ENCODE peak calls at places on chromosomes 2 and 18, in nine cellular contexts. K, W, V, Z, Q, P, F, R and M are unnamed samples.
A peak's percentile ranks its signal among the peaks of the same experiment; 100 is the strongest.

GRCh38 chr2:190579945-190580866 is 45.7 kb upstream of the NEMP2 start:
- DNase-seq in W (no peak), K (no peak), P (no peak), R (no peak), V (no peak), F (no peak), Z (no peak), Q (no peak), M (no peak)

GRCh38 chr2:239926587-239927234 is 98.4 kb downstream of the NDUFA10 start:
- DNase-seq in W (no peak), F (peak; percentile 18), V (no peak), Z (no peak), Q (no peak), P (no peak), R (no peak), K (peak; percentile 11), M (peak; percentile 20)

GRCh38 chr2:70965506-70965905 is 12.9 kb upstream of the ANKRD53 start:
- DNase-seq in V (no peak), W (no peak), P (no peak), F (no peak), Z (no peak), K (peak; percentile 28), R (no peak), Q (no peak), M (no peak)

GRCh38 chr18:23468753-23469459 is 15.8 kb downstream of the RIOK3 start:
- DNase-seq in Z (no peak), P (no peak), V (no peak), K (no peak), W (no peak), R (no peak), F (peak; percentile 53), Q (no peak), M (no peak)

GRCh38 chr2:70983506-70984227 is 5.2 kb downstream of the ANKRD53 start:
- DNase-seq in Q (no peak), V (no peak), R (no peak), K (peak; percentile 23), W (no peak), P (no peak), Z (no peak), F (no peak), M (peak; percentile 23)

GRCh38 chr2:147551331-147551730 is 293.5 kb upstream of the ACVR2A start:
- DNase-seq in P (no peak), Q (no peak), V (no peak), W (no peak), Z (peak; percentile 54), K (no peak), R (no peak), F (no peak), M (no peak)

GRCh38 chr2:24971300-24971549 is 530 bp downstream of the DNAJC27 start:
- DNase-seq in P (peak; percentile 23), Q (no peak), R (no peak), Z (no peak), W (no peak), K (no peak), F (no peak), V (no peak), M (no peak)

GRCh38 chr2:127115471-127116199 is 8.7 kb upstream of the BIN1 start:
- DNase-seq in Z (no peak), Q (no peak), R (no peak), F (no peak), P (no peak), V (no peak), W (no peak), K (no peak), M (peak; percentile 17)

GRCh38 chr2:119760237-119760807 is 600 bp downstream of the PTPN4 start:
- DNase-seq in R (no peak), Z (no peak), K (no peak), W (no peak), P (no peak), V (no peak), Q (no peak), F (peak; percentile 11), M (no peak)

GRCh38 chr2:152523091-152523490 is 188.1 kb downstream of the FMNL2 start:
- DNase-seq in F (no peak), V (peak; percentile 54), Q (no peak), P (peak; percentile 72), W (no peak), K (no peak), R (no peak), Z (peak; percentile 58), M (no peak)

GRCh38 chr2:11362781-11363099 is 18.3 kb upstream of the ROCK2 start:
- DNase-seq in K (no peak), R (no peak), Q (no peak), Z (no peak), P (no peak), W (no peak), F (peak; percentile 41), V (no peak), M (no peak)

GRCh38 chr2:224024270-224024669 is 14.8 kb downstream of the SERPINE2 start:
- DNase-seq in V (no peak), R (no peak), K (no peak), P (no peak), W (no peak), Z (no peak), F (no peak), Q (no peak), M (no peak)

GRCh38 chr18:68484241-68484640 is 230.7 kb downstream of the TMX3 start:
- DNase-seq in W (no peak), P (no peak), V (no peak), R (no peak), Q (no peak), Z (no peak), K (no peak), F (peak; percentile 74), M (no peak)

GRCh38 chr2:12498286-12498685 is 218.4 kb upstream of the TRIB2 start:
- DNase-seq in P (no peak), V (no peak), Q (no peak), K (no peak), Z (no peak), F (no peak), R (no peak), W (no peak), M (no peak)

GRCh38 chr2:235049069-235049468 is 97.3 kb downstream of the SH3BP4 start:
- DNase-seq in F (no peak), R (no peak), W (no peak), P (no peak), V (no peak), Z (no peak), K (no peak), Q (no peak), M (no peak)

GRCh38 chr2:240579771-240580614 is 6.5 kb upstream of the CAPN10 start:
- DNase-seq in R (no peak), P (peak; percentile 84), F (peak; percentile 88), W (peak; percentile 76), Z (peak; percentile 94), K (peak; percentile 79), Q (peak; percentile 81), V (peak; percentile 44), M (peak; percentile 78)

GRCh38 chr2:43303120-43303519 is 76.7 kb upstream of the ZFP36L2 start:
- DNase-seq in R (no peak), Z (no peak), F (no peak), Q (no peak), V (no peak), K (no peak), W (no peak), P (no peak), M (no peak)

GRCh38 chr2:239121600-239122012 is 273.7 kb downstream of the TWIST2 start:
- DNase-seq in P (no peak), R (no peak), W (no peak), Q (no peak), K (no peak), F (no peak), Z (no peak), V (no peak), M (no peak)

GRCh38 chr2:237429761-237430160 is 15.8 kb upstream of the COL6A3 start:
- DNase-seq in Q (no peak), V (no peak), P (peak; percentile 57), W (no peak), K (no peak), R (no peak), Z (no peak), F (no peak), M (no peak)

GRCh38 chr2:23637011-23637778 is 252.2 kb downstream of the KLHL29 start:
- DNase-seq in Z (peak; percentile 70), K (no peak), Q (no peak), V (peak; percentile 46), F (peak; percentile 25), W (no peak), P (peak; percentile 61), R (no peak), M (no peak)

GRCh38 chr2:226658555-226658954 is 141.1 kb downstream of the IRS1 start:
- DNase-seq in K (no peak), Q (no peak), P (peak; percentile 61), F (no peak), Z (no peak), R (no peak), W (no peak), V (no peak), M (no peak)

GRCh38 chr2:177888581-177888980 is 184.0 kb downstream of the PDE11A start:
- DNase-seq in V (no peak), W (no peak), K (no peak), P (no peak), F (no peak), Q (no peak), Z (no peak), R (no peak), M (no peak)

GRCh38 chr2:169046440-169047151 is 15.5 kb upstream of the ABCB11 start:
- DNase-seq in Q (no peak), R (no peak), K (no peak), F (no peak), Z (no peak), V (no peak), P (peak; percentile 11), W (no peak), M (no peak)

GRCh38 chr2:198053173-198053572 is 248.8 kb downstream of the PLCL1 start:
- DNase-seq in Z (no peak), R (no peak), V (no peak), W (no peak), F (no peak), Q (no peak), P (no peak), K (no peak), M (no peak)

GRCh38 chr2:69073928-69074575 is 61.1 kb downstream of the ANTXR1 start:
- DNase-seq in V (no peak), F (peak; percentile 53), P (no peak), Q (no peak), R (no peak), Z (no peak), W (no peak), K (no peak), M (no peak)

GRCh38 chr2:23523651-23524260 is 138.8 kb downstream of the KLHL29 start:
- DNase-seq in W (no peak), V (no peak), Q (no peak), P (peak; percentile 40), Z (peak; percentile 80), K (no peak), R (no peak), F (peak; percentile 59), M (peak; percentile 76)

GRCh38 chr2:113876503-113877387 is 13.1 kb upstream of the ACTR3 start:
- DNase-seq in Z (no peak), Q (peak; percentile 51), F (no peak), W (no peak), R (no peak), P (peak; percentile 89), K (peak; percentile 76), V (no peak), M (peak; percentile 82)

GRCh38 chr2:235263205-235264120 is 230.4 kb upstream of the AGAP1 start:
- DNase-seq in R (peak; percentile 93), Q (no peak), W (no peak), K (no peak), V (peak; percentile 93), Z (peak; percentile 86), F (peak; percentile 92), P (peak; percentile 89), M (peak; percentile 65)

GRCh38 chr18:72704202-72704601 is 160.1 kb upstream of the CBLN2 start:
- DNase-seq in Q (no peak), V (no peak), W (no peak), K (no peak), R (no peak), F (no peak), P (no peak), Z (no peak), M (no peak)

GRCh38 chr2:20579866-20580265 is 71.0 kb downstream of the HS1BP3 start:
- DNase-seq in W (no peak), Z (no peak), F (peak; percentile 67), K (no peak), R (no peak), P (peak; percentile 83), Q (no peak), V (no peak), M (no peak)

GRCh38 chr2:127811397-127811860 is 458 bp upstream of the WDR33 start:
- DNase-seq in R (no peak), P (no peak), F (no peak), Q (no peak), Z (no peak), W (no peak), V (no peak), K (no peak), M (no peak)